ENCODE peak calls at places on chromosomes 11 and 22, in six cellular contexts. X, M, T, E, O and V are unnamed samples.

GRCh38 chr22:27986937-27987336 is 67.9 kb upstream of the PITPNB start:
- DNase-seq in E (no peak), O (no peak), T (no peak), M (no peak), X (peak), V (no peak)

GRCh38 chr11:74134661-74135515 is 35.9 kb downstream of the C2CD3 start:
- DNase-seq in E (no peak), M (no peak), X (no peak), O (no peak), T (no peak), V (no peak)

GRCh38 chr11:67277231-67277961 is 11.1 kb downstream of the GRK2 start:
- DNase-seq in E (no peak), M (peak), T (peak), O (peak), X (peak), V (peak)

GRCh38 chr22:24583221-24583971 is 9.5 kb downstream of the LRRC75B start:
- DNase-seq in X (no peak), M (no peak), E (no peak), O (no peak), T (no peak), V (no peak)

GRCh38 chr11:3221408-3222002 is 2.9 kb upstream of the MRGPRG start:
- DNase-seq in M (peak), E (no peak), T (no peak), O (no peak), X (no peak), V (no peak)

GRCh38 chr22:41366323-41367014 is 15.3 kb upstream of the TEF start:
- DNase-seq in T (no peak), M (no peak), X (no peak), E (no peak), O (no peak), V (no peak)

GRCh38 chr11:2385156-2386151 is 8.3 kb downstream of the CD81 start:
- DNase-seq in O (no peak), M (no peak), T (no peak), X (no peak), E (no peak), V (no peak)

GRCh38 chr22:27686534-27686933 is 115.0 kb downstream of the MN1 start:
- DNase-seq in X (no peak), E (no peak), O (no peak), T (no peak), M (no peak), V (no peak)

GRCh38 chr11:64885367-64886286 is 7.2 kb upstream of the EHD1 start:
- DNase-seq in T (peak), E (no peak), X (no peak), O (no peak), M (peak), V (peak)

GRCh38 chr11:28618426-28618825 is 510.2 kb downstream of the METTL15 start:
- DNase-seq in O (no peak), X (no peak), T (no peak), M (no peak), E (no peak), V (no peak)

GRCh38 chr11:19546325-19546724 is 166.3 kb upstream of the NAV2 start:
- DNase-seq in X (no peak), E (no peak), T (no peak), O (no peak), M (no peak), V (no peak)

GRCh38 chr11:102572537-102573220 is 42.1 kb upstream of the MMP7 start:
- DNase-seq in E (no peak), X (no peak), T (no peak), M (no peak), O (no peak), V (no peak)

GRCh38 chr22:42282943-42283287 is 12.5 kb upstream of the TCF20 start:
- DNase-seq in E (no peak), M (no peak), X (no peak), O (no peak), T (no peak), V (no peak)

GRCh38 chr11:16191212-16191851 is 165.0 kb downstream of the SOX6 start:
- DNase-seq in T (no peak), E (no peak), M (no peak), O (no peak), X (no peak), V (no peak)

GRCh38 chr11:112968988-112969714 is 7.9 kb downstream of the NCAM1 start:
- DNase-seq in X (no peak), E (no peak), T (no peak), O (no peak), M (no peak), V (no peak)

GRCh38 chr11:83158474-83158786 is 1.5 kb downstream of the PCF11 start:
- DNase-seq in E (no peak), X (no peak), T (no peak), O (no peak), M (no peak), V (no peak)

GRCh38 chr11:73271936-73272679 is at the start of gene P2RY6:
- DNase-seq in E (peak), M (no peak), X (peak), O (no peak), T (no peak), V (no peak)

GRCh38 chr22:22548910-22549309 is 10.2 kb downstream of the PRAME start:
- DNase-seq in E (no peak), X (no peak), O (no peak), T (no peak), M (no peak), V (no peak)

GRCh38 chr22:44146088-44146861 is 34.5 kb upstream of the PARVG start:
- DNase-seq in E (no peak), M (no peak), X (no peak), T (no peak), O (no peak), V (no peak)

GRCh38 chr11:64008283-64008931 is 22.2 kb downstream of the OTUB1 start:
- DNase-seq in O (no peak), E (no peak), X (no peak), T (no peak), M (no peak), V (no peak)

GRCh38 chr11:94706211-94706610 is 61.9 kb upstream of the AMOTL1 start:
- DNase-seq in M (no peak), E (no peak), T (no peak), O (no peak), X (no peak), V (no peak)

GRCh38 chr11:79276900-79277299 is 163.9 kb downstream of the TENM4 start:
- DNase-seq in T (no peak), E (no peak), O (no peak), X (no peak), M (no peak), V (no peak)

GRCh38 chr11:65436412-65437032 is 13.9 kb downstream of the NEAT1 start:
- DNase-seq in X (peak), O (no peak), T (no peak), E (no peak), M (no peak), V (no peak)

GRCh38 chr11:85348945-85349344 is 278.2 kb downstream of the DLG2 start:
- DNase-seq in X (no peak), O (no peak), M (no peak), T (no peak), E (no peak), V (no peak)

GRCh38 chr11:21896216-21896615 is 296.7 kb upstream of the ANO5 start:
- DNase-seq in M (no peak), O (no peak), X (no peak), E (no peak), T (no peak), V (no peak)

GRCh38 chr11:105611837-105612480 is 2.1 kb downstream of the GRIA4 start:
- DNase-seq in T (no peak), O (no peak), E (no peak), M (no peak), X (no peak), V (no peak)

GRCh38 chr11:13030857-13031256 is 21.7 kb downstream of the RASSF10 start:
- DNase-seq in X (no peak), T (no peak), M (no peak), E (no peak), O (no peak), V (no peak)

GRCh38 chr11:27807594-27807993 is 107.3 kb upstream of the BDNF start:
- DNase-seq in O (no peak), M (no peak), X (no peak), T (no peak), E (no peak), V (no peak)

GRCh38 chr22:47553436-47553835 is 791.0 kb downstream of the TBC1D22A start:
- DNase-seq in T (no peak), M (no peak), O (no peak), E (no peak), X (peak), V (no peak)

GRCh38 chr11:43579171-43579918 is 101.2 kb upstream of the HSD17B12 start:
- DNase-seq in T (no peak), M (peak), O (no peak), E (peak), X (peak), V (no peak)

GRCh38 chr22:45867118-45867905 is 109.7 kb downstream of the WNT7B start:
- DNase-seq in E (no peak), O (no peak), M (peak), T (no peak), X (no peak), V (no peak)

GRCh38 chr11:2992234-2992999 is at the start of gene NAP1L4:
- DNase-seq in M (peak), O (peak), E (peak), T (peak), X (peak), V (peak)